ENCODE peak calls at places on chromosomes 5 and 9, in nine cellular contexts. D is cardiac muscle cell; C is tibial nerve; L is endodermal cell; G is testis; O is A549; X is CD4-positive, CD25-positive, alpha-beta regulatory T cell; Y is PC-9; R is CD4-positive, alpha-beta T cell. W is an unnamed sample.

GRCh38 chr9:29750062-29750461 is 2176.8 kb upstream of the C9orf72 start:
- DNase-seq in D (no peak), Y (no peak), L (no peak), O (no peak), X (no peak), R (no peak), G (no peak), C (no peak), W (no peak)

GRCh38 chr9:93890436-93890935 is 64.7 kb downstream of the BARX1 start:
- DNase-seq in X (no peak), L (no peak), O (no peak), G (no peak), Y (no peak), C (no peak), R (no peak), D (no peak), W (no peak)

GRCh38 chr5:80072103-80073073 is 37.2 kb downstream of the THBS4 start:
- DNase-seq in L (no peak), Y (no peak), G (no peak), D (no peak), X (no peak), R (no peak), C (no peak), O (no peak), W (no peak)

GRCh38 chr5:75510836-75511434 is 494 bp downstream of the CERT1 start:
- DNase-seq in D (peak; percentile 67), O (peak; percentile 38), C (no peak), X (peak; percentile 34), R (no peak), G (peak; percentile 59), Y (no peak), L (peak; percentile 78), W (no peak)

GRCh38 chr5:36659406-36659805 is 53.0 kb downstream of the SLC1A3 start:
- DNase-seq in Y (peak; percentile 30), O (no peak), D (no peak), G (no peak), C (no peak), L (no peak), R (no peak), X (no peak), W (no peak)

GRCh38 chr5:21802869-21803490 is 1050.2 kb downstream of the CDH12 start:
- DNase-seq in L (no peak), O (peak; percentile 3), Y (no peak), C (no peak), D (peak; percentile 30), X (no peak), G (no peak), R (no peak), W (no peak)

GRCh38 chr5:147918101-147918500 is 11.8 kb upstream of the C5orf46 start:
- DNase-seq in C (no peak), G (no peak), D (no peak), R (no peak), X (no peak), L (no peak), O (no peak), Y (peak; percentile 59), W (no peak)

GRCh38 chr9:111096051-111096450 is 57.8 kb upstream of the LPAR1 start:
- DNase-seq in X (no peak), L (peak; percentile 58), G (no peak), D (no peak), Y (no peak), O (no peak), R (no peak), C (no peak), W (no peak)

GRCh38 chr9:101739311-101739710 is 864 bp upstream of the GRIN3A start:
- DNase-seq in G (no peak), C (no peak), L (no peak), Y (no peak), D (no peak), X (no peak), R (no peak), O (no peak), W (no peak)

GRCh38 chr5:189486-189885 is 1.8 kb upstream of the LRRC14B start:
- DNase-seq in X (no peak), G (no peak), C (no peak), Y (no peak), R (no peak), D (no peak), O (no peak), L (no peak), W (no peak)

GRCh38 chr5:60960591-60960990 is 15.6 kb downstream of the NDUFAF2 start:
- DNase-seq in O (no peak), R (no peak), Y (no peak), D (peak; percentile 5), G (no peak), L (no peak), X (peak; percentile 45), C (no peak), W (no peak)

GRCh38 chr9:13568446-13568845 is 289.0 kb upstream of the MPDZ start:
- DNase-seq in R (no peak), L (no peak), X (no peak), Y (no peak), O (no peak), D (no peak), C (no peak), G (no peak), W (no peak)

GRCh38 chr5:168227973-168228615 is 63.4 kb upstream of the WWC1 start:
- DNase-seq in L (no peak), Y (no peak), C (no peak), D (no peak), O (no peak), G (no peak), X (peak; percentile 26), R (no peak), W (peak; percentile 5)

GRCh38 chr5:92309336-92309991 is 926.3 kb upstream of the ARRDC3 start:
- DNase-seq in G (no peak), O (peak; percentile 33), Y (peak; percentile 37), L (no peak), C (no peak), R (no peak), X (no peak), D (peak; percentile 48), W (no peak)

GRCh38 chr9:128043467-128043868 is 23.7 kb downstream of the NAIF1 start:
- DNase-seq in G (peak; percentile 81), C (no peak), R (no peak), D (peak; percentile 32), L (peak; percentile 60), X (no peak), O (no peak), Y (no peak), W (no peak)
- H3K27ac ChIP-seq in G (peak overlapping the region; percentile 70), C (peak overlapping the region; percentile 19), R (no peak overlapping the region), D (peak overlapping the region; percentile 52), L (no peak overlapping the region), X (no peak overlapping the region), O (peak overlapping the region; percentile 48), Y (no peak overlapping the region), W (no peak overlapping the region)

GRCh38 chr5:32027093-32027716 is 146.9 kb downstream of the GOLPH3 start:
- DNase-seq in R (no peak), G (no peak), O (no peak), L (no peak), X (no peak), C (no peak), Y (no peak), D (no peak), W (no peak)
- H3K27ac ChIP-seq in R (no peak overlapping the region), G (no peak overlapping the region), O (peak overlapping the region; percentile 75), L (peak overlapping the region; percentile 81), X (no peak overlapping the region), C (peak overlapping the region; percentile 92), Y (no peak overlapping the region), D (no peak overlapping the region), W (no peak overlapping the region)

DNA sequence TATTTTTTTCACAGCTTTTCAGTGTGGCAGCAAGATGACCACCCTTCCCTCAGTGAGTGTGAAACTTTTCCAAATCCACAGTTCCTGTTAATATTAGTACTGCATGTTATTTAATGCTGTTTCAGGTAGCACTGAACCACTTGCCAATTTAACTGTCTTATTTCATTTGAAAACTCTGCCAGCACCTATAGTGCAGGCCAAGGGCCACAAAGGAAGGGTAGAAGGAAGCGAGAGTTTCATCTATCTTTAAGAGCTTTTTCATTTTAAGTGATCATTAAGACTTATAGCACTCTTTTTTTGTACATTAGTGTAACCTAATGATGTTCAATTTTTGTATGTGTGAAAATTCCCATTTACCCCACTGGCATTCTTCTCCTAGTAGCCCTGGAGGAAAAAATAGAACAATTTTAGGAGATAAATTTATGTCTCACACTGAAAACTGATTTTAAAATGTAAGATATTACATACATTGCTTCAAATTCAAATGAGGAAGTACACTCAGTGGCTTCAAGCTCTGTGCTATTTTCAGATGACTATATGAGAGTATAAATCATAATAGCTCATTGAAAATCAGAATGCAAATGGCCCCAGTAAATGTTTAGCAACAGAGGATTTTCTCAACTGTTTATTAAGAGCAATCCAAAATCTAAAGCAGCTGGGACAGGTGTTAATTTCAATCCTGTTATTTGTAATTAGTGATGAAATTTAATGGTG is 820.5 kb downstream of the PTPRD start:
- DNase-seq in D (no peak), R (no peak), O (no peak), G (no peak), L (no peak), Y (no peak), X (no peak), C (no peak), W (no peak)
- H3K27ac ChIP-seq in D (no peak overlapping the region), R (no peak overlapping the region), O (no peak overlapping the region), G (no peak overlapping the region), L (no peak overlapping the region), Y (no peak overlapping the region), X (no peak overlapping the region), C (no peak overlapping the region), W (no peak overlapping the region)

GRCh38 chr5:83562207-83562606 is 90.7 kb downstream of the VCAN start:
- DNase-seq in R (no peak), Y (no peak), C (no peak), L (no peak), X (no peak), G (no peak), D (no peak), O (no peak), W (no peak)

GRCh38 chr5:83567741-83568530 is 96.4 kb downstream of the VCAN start:
- DNase-seq in R (no peak), L (no peak), C (no peak), D (no peak), G (no peak), O (no peak), Y (peak; percentile 77), X (no peak), W (no peak)

GRCh38 chr5:83562817-83563557 is 91.4 kb downstream of the VCAN start:
- DNase-seq in X (no peak), G (no peak), Y (no peak), O (no peak), L (no peak), D (no peak), R (no peak), C (no peak), W (no peak)

GRCh38 chr5:83563631-83564030 is 92.1 kb downstream of the VCAN start:
- DNase-seq in Y (peak; percentile 81), G (no peak), L (no peak), C (no peak), D (no peak), X (no peak), R (no peak), O (no peak), W (no peak)

DNA sequence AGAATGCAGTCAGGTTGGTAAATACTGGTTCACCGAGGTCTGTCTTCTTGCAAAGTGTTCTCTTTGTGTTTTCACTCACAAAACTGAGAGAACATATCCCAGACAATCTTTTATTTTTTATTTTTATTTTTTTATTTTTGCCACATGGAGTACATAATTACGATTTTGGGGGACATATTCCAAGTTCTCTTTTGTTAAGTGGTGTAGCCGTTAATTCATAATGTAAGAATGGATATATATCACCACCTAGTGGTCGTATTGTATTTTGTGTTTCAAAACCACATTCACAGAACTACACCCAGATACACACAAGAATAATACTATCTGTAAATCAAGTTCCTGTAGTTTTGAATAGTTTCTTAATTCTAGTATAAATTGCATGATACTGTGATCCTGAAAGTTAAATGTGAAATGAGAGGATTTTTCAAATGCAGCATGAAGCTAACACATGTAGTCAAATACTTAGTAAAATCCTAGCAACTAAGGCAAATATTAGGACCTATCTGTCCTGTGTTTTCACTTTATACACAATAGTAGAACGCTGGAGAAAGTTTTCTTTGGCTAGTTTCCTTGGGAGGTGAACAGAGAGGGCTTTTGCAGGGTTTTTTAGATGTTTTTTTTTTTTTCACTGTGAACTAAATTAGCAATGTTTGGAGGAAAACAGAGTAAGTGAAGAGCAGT is 92.7 kb downstream of the VCAN start:
- DNase-seq in G (no peak), Y (peak; percentile 35), R (no peak), O (peak; percentile 18), X (peak; percentile 43), L (no peak), D (peak; percentile 38), C (no peak), W (no peak)
- H3K27ac ChIP-seq in G (no peak overlapping the region), Y (peak overlapping the region; percentile 49), R (no peak overlapping the region), O (peak overlapping the region; percentile 54), X (no peak overlapping the region), L (no peak overlapping the region), D (peak overlapping the region; percentile 77), C (no peak overlapping the region), W (no peak overlapping the region)

W was measured in HL-60.